ENCODE peak calls at places on chromosomes 5 and 9, in eight cellular contexts. B is IMR-90, H is A549, S is HepG2, O is HCT116, A is K562, W is H1, Q is SK-N-SH. L is an unnamed sample.

GRCh38 chr5:112183103-112183634 is 235.9 kb downstream of the EPB41L4A start:
- DNase-seq in B (no peak), H (no peak), S (no peak), O (peak), A (no peak), W (no peak), Q (no peak), L (no peak)

GRCh38 chr5:76622973-76623596 is at the start of gene F2RL2:
- DNase-seq in B (peak), H (peak), S (no peak), O (no peak), A (peak), W (no peak), Q (no peak), L (no peak)

GRCh38 chr9:124501771-124502320 is 5.4 kb downstream of the NR5A1 start:
- DNase-seq in B (no peak), H (no peak), S (no peak), O (no peak), A (no peak), W (no peak), Q (peak), L (no peak)

GRCh38 chr5:76165029-76165428 is 81.8 kb downstream of the SV2C start:
- DNase-seq in B (no peak), H (no peak), S (no peak), O (no peak), A (no peak), W (no peak), Q (no peak), L (no peak)

GRCh38 chr5:10332301-10332700 is 21.2 kb upstream of the MARCHF6 start:
- DNase-seq in B (no peak), H (no peak), S (no peak), O (no peak), A (no peak), W (no peak), Q (no peak), L (no peak)

GRCh38 chr5:79955496-79956172 is 35.4 kb downstream of the MTX3 start:
- DNase-seq in B (no peak), H (no peak), S (no peak), O (no peak), A (no peak), W (no peak), Q (no peak), L (no peak)

GRCh38 chr5:6026766-6027165 is 351.6 kb downstream of the MED10 start:
- DNase-seq in B (no peak), H (no peak), S (no peak), O (no peak), A (no peak), W (no peak), Q (no peak), L (no peak)

GRCh38 chr9:69549310-69550202 is 122.6 kb downstream of the APBA1 start:
- DNase-seq in B (peak), H (peak), S (peak), O (peak), A (peak), W (no peak), Q (peak), L (no peak)

GRCh38 chr9:127295005-127295404 is 30.4 kb downstream of the GARNL3 start:
- DNase-seq in B (no peak), H (no peak), S (no peak), O (no peak), A (no peak), W (no peak), Q (no peak), L (no peak)

GRCh38 chr5:89351232-89351631 is 468.2 kb upstream of the MEF2C start:
- DNase-seq in B (peak), H (no peak), S (no peak), O (no peak), A (no peak), W (no peak), Q (no peak), L (no peak)

GRCh38 chr5:157359350-157359910 is 93.5 kb downstream of the CYFIP2 start:
- DNase-seq in B (no peak), H (no peak), S (no peak), O (no peak), A (no peak), W (no peak), Q (peak), L (no peak)

GRCh38 chr9:128714586-128715435 is 9.1 kb downstream of the ZDHHC12 start:
- DNase-seq in B (no peak), H (no peak), S (no peak), O (no peak), A (no peak), W (no peak), Q (no peak), L (no peak)

GRCh38 chr9:132739705-132740310 is 69.5 kb downstream of the GTF3C4 start:
- DNase-seq in B (no peak), H (no peak), S (no peak), O (no peak), A (no peak), W (no peak), Q (no peak), L (no peak)

GRCh38 chr9:18718393-18718792 is 244.4 kb downstream of the ADAMTSL1 start:
- DNase-seq in B (no peak), H (no peak), S (no peak), O (no peak), A (no peak), W (no peak), Q (no peak), L (no peak)

GRCh38 chr9:20941177-20941690 is 90.2 kb downstream of the HACD4 start:
- DNase-seq in B (peak), H (peak), S (peak), O (peak), A (no peak), W (peak), Q (peak), L (peak)

GRCh38 chr9:12424243-12424642 is 268.9 kb upstream of the TYRP1 start:
- DNase-seq in B (no peak), H (no peak), S (no peak), O (no peak), A (no peak), W (no peak), Q (no peak), L (no peak)

GRCh38 chr5:58016329-58016728 is 443.6 kb downstream of the PLK2 start:
- DNase-seq in B (peak), H (no peak), S (no peak), O (no peak), A (no peak), W (no peak), Q (no peak), L (no peak)

GRCh38 chr9:14193338-14193980 is 120.5 kb downstream of the NFIB start:
- DNase-seq in B (no peak), H (no peak), S (no peak), O (no peak), A (no peak), W (no peak), Q (no peak), L (no peak)

DNA sequence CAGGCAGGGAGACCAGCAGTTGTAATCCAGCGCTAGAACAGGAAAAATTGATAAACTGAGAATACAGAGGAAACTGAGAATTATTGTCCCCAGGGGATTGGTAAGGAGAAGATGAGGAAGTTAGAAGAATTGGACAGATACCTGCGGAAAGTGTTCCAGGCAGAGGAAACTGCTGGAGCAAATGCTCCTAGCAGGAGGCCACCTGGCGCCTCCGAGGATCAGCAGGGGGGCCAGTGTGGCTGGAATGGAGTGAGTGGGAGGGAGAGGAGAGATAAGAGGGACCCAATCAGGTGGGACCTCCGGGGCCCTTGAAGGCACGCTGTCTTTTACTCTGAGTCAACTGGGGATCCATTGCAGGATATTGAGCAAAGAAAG is 695 bp upstream of the ANXA6 start:
- DNase-seq in B (no peak), H (no peak), S (peak), O (peak), A (peak), W (peak), Q (no peak), L (no peak)
- TF ChIP-seq RAD21 in B (no peak), H (no peak), S (no peak), O (no peak), A (no peak), W (no peak), Q (no peak), L (no peak)

GRCh38 chr9:71119746-71120145 is 1.7 kb downstream of the TRPM3 start:
- DNase-seq in B (no peak), H (no peak), S (no peak), O (no peak), A (no peak), W (no peak), Q (no peak), L (no peak)

GRCh38 chr9:71127301-71127700 is 5.9 kb upstream of the TRPM3 start:
- DNase-seq in B (no peak), H (no peak), S (no peak), O (no peak), A (no peak), W (no peak), Q (no peak), L (no peak)

GRCh38 chr9:71120439-71121247 is 778 bp downstream of the TRPM3 start:
- DNase-seq in B (no peak), H (no peak), S (no peak), O (no peak), A (no peak), W (no peak), Q (no peak), L (no peak)

GRCh38 chr9:71121275-71122168 is at the start of gene TRPM3:
- DNase-seq in B (no peak), H (no peak), S (no peak), O (no peak), A (no peak), W (peak), Q (no peak), L (no peak)
- TF ChIP-seq RAD21 in B (no peak), H (no peak), S (no peak), O (no peak), A (no peak), W (no peak), Q (no peak), L (no peak)

GRCh38 chr9:134634190-134634589 is 7.4 kb upstream of the COL5A1 start:
- DNase-seq in B (no peak), H (no peak), S (no peak), O (no peak), A (no peak), W (no peak), Q (no peak), L (no peak)
- TF ChIP-seq RAD21 in B (no peak), H (no peak), S (no peak), O (no peak), A (no peak), W (no peak), Q (no peak), L (no peak)

DNA sequence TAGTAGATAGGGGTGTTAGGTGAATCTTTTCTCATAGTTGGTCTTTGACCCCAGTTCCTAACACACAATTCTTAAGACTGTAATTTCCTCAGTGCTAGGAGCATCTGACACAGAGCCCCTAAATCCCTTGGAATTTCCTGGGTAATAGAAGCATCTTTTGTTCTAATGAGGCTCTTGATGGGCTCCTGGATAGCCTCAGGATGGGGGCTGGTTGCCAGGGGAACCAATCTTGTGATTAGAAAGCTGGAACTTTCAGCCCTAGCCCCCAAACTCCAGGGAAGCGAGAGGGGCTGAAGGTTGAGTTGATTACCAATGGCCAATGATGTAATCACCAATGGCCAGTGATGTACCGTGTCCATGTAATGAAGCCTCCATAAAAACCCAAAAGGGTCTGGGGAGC is 44.5 kb downstream of the CCDC125 start:
- DNase-seq in B (no peak), H (no peak), S (no peak), O (no peak), A (no peak), W (no peak), Q (no peak), L (no peak)
- TF ChIP-seq RAD21 in B (no peak), H (no peak), S (no peak), O (no peak), A (no peak), W (no peak), Q (no peak), L (no peak)

GRCh38 chr5:18281947-18282557 is 647.8 kb downstream of the TAF11L14 start:
- DNase-seq in B (peak), H (peak), S (peak), O (no peak), A (peak), W (no peak), Q (peak), L (no peak)
- TF ChIP-seq RAD21 in B (peak), H (peak), S (no peak), O (no peak), A (peak), W (peak), Q (peak), L (peak)

GRCh38 chr9:122338989-122339388 is 31.8 kb upstream of the PTGS1 start:
- DNase-seq in B (no peak), H (no peak), S (no peak), O (no peak), A (no peak), W (no peak), Q (peak), L (no peak)

GRCh38 chr9:122336189-122336588 is 34.6 kb upstream of the PTGS1 start:
- DNase-seq in B (no peak), H (no peak), S (no peak), O (no peak), A (no peak), W (no peak), Q (no peak), L (no peak)

GRCh38 chr9:122338536-122338935 is 32.3 kb upstream of the PTGS1 start:
- DNase-seq in B (no peak), H (no peak), S (no peak), O (no peak), A (no peak), W (no peak), Q (no peak), L (no peak)

GRCh38 chr9:122337561-122337939 is 33.3 kb upstream of the PTGS1 start:
- DNase-seq in B (no peak), H (no peak), S (no peak), O (no peak), A (no peak), W (no peak), Q (no peak), L (no peak)

GRCh38 chr9:122336836-122337560 is 33.8 kb upstream of the PTGS1 start:
- DNase-seq in B (no peak), H (no peak), S (no peak), O (no peak), A (no peak), W (no peak), Q (no peak), L (no peak)
- TF ChIP-seq RAD21 in B (no peak), H (no peak), S (no peak), O (no peak), A (no peak), W (no peak), Q (no peak), L (no peak)

L was measured in GM12878.